ENCODE peak calls at places on chromosomes 6 and 20, in six cellular contexts. A is cardiac fibroblast, T is A549, E is SK-N-SH, U is mammary epithelial cell, Z is foreskin keratinocyte. X is an unnamed sample.

GRCh38 chr6:16948376-16948775 is 153.5 kb upstream of the STMND1 start:
- DNase-seq in Z (no peak), T (no peak), A (no peak), E (no peak), U (no peak), X (no peak)

GRCh38 chr6:25732468-25733198 is 21.9 kb upstream of the SLC17A4 start:
- DNase-seq in Z (no peak), A (no peak), U (no peak), T (no peak), E (no peak), X (no peak)

GRCh38 chr6:134628154-134628553 is 310.2 kb upstream of the SGK1 start:
- DNase-seq in T (no peak), U (no peak), A (no peak), E (no peak), Z (no peak), X (no peak)

GRCh38 chr20:25459111-25459830 is 51.8 kb downstream of the GINS1 start:
- DNase-seq in A (no peak), T (no peak), Z (no peak), U (no peak), E (no peak), X (no peak)

GRCh38 chr6:25251426-25251825 is 27.7 kb upstream of the CARMIL1 start:
- DNase-seq in T (no peak), U (no peak), A (no peak), E (no peak), Z (no peak), X (no peak)

GRCh38 chr6:78390066-78390465 is 477.3 kb upstream of the IRAK1BP1 start:
- DNase-seq in Z (no peak), A (peak), T (no peak), U (no peak), E (no peak), X (no peak)

GRCh38 chr6:148521586-148521985 is 178.9 kb downstream of the SASH1 start:
- DNase-seq in U (peak), E (no peak), Z (peak), A (peak), T (no peak), X (no peak)

GRCh38 chr20:51094221-51094620 is 71.3 kb upstream of the KCNG1 start:
- DNase-seq in Z (no peak), A (no peak), U (no peak), E (no peak), T (no peak), X (no peak)

GRCh38 chr6:44470746-44471145 is 83.2 kb downstream of the CDC5L start:
- DNase-seq in T (no peak), Z (no peak), E (no peak), U (no peak), A (no peak), X (no peak)

GRCh38 chr6:108252055-108252454 is 8.8 kb downstream of the SNX3 start:
- DNase-seq in Z (no peak), E (no peak), A (no peak), T (no peak), U (no peak), X (no peak)

GRCh38 chr6:108251252-108251651 is 9.6 kb downstream of the SNX3 start:
- DNase-seq in E (no peak), U (no peak), A (no peak), Z (no peak), T (no peak), X (no peak)

GRCh38 chr6:108247965-108248536 is 12.8 kb downstream of the SNX3 start:
- DNase-seq in Z (no peak), T (no peak), U (no peak), A (no peak), E (peak), X (no peak)

GRCh38 chr6:108254436-108255410 is 6.1 kb downstream of the SNX3 start:
- DNase-seq in Z (no peak), A (no peak), U (no peak), E (peak), T (no peak), X (no peak)

GRCh38 chr6:108250240-108250866 is 10.5 kb downstream of the SNX3 start:
- DNase-seq in A (peak), U (peak), T (no peak), E (no peak), Z (no peak), X (no peak)
- TF ChIP-seq CTCF in A (peak), U (peak), T (peak), E (peak), Z (peak), X (peak)

GRCh38 chr20:44648068-44648467 is 3.4 kb downstream of the ADA start:
- DNase-seq in T (no peak), U (no peak), Z (no peak), E (no peak), A (no peak), X (no peak)

GRCh38 chr20:44649976-44650375 is 1.5 kb downstream of the ADA start:
- DNase-seq in E (no peak), Z (no peak), A (no peak), T (no peak), U (no peak), X (no peak)

GRCh38 chr20:44650777-44651493 is 564 bp downstream of the ADA start:
- DNase-seq in A (peak), T (no peak), E (no peak), U (no peak), Z (no peak), X (peak)

GRCh38 chr20:44646641-44647274 is 4.7 kb downstream of the ADA start:
- DNase-seq in T (no peak), Z (no peak), U (no peak), A (peak), E (no peak), X (no peak)

GRCh38 chr20:44648579-44648978 is 2.9 kb downstream of the ADA start:
- DNase-seq in Z (no peak), E (no peak), U (no peak), T (no peak), A (no peak), X (no peak)
- TF ChIP-seq CTCF in Z (no peak), E (no peak), U (no peak), T (no peak), A (no peak), X (no peak)

GRCh38 chr6:145895802-145896201 is 68.4 kb downstream of the SHPRH start:
- DNase-seq in Z (no peak), U (no peak), E (no peak), A (peak), T (peak), X (no peak)
- TF ChIP-seq CTCF in Z (peak), U (peak), E (peak), A (peak), T (peak), X (no peak)

DNA sequence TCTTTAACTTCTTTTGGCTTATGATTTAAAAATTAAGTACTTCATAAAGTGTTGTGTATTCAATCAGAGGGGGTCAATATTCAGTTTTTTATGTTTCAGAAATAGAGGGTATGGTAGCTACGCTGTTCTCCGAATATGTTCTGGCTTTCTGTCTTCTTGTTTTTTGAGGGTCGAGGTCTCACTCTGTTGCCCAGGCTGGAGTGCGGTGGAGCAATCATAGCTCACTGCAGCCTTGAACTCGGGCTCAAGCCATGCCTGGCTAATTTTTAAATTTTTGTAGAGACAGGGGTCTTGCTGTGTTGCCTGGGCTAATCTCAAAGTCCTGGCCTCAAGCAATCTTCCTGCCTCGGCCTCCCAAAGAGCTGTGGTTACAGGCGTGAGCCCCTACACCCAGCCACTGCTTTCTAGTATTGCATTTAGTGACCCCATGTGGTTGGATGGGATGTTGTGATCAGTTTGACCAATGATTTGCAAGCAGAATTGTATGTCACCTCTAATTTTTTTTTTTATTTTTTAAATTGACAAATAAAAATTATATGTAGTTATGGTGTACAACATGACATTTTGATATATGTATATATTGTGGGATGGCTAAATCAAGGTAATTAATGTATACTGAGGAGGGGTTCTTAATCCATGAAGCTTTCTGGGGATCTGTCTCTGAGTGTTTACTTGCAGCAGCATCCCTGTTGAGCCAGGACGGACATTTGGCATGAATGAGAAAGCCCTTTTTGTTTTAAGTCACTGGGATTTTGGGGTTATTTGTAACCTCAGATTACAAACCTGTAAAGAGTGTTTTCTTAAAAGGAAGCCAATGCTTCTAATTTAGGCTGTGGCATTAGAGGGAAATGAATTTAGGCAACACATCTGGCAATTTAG is 38.5 kb upstream of the DEK start:
- DNase-seq in A (peak), U (no peak), E (no peak), Z (no peak), T (no peak), X (no peak)
- TF ChIP-seq CTCF in A (no peak), U (no peak), E (peak), Z (peak), T (peak), X (no peak)

DNA sequence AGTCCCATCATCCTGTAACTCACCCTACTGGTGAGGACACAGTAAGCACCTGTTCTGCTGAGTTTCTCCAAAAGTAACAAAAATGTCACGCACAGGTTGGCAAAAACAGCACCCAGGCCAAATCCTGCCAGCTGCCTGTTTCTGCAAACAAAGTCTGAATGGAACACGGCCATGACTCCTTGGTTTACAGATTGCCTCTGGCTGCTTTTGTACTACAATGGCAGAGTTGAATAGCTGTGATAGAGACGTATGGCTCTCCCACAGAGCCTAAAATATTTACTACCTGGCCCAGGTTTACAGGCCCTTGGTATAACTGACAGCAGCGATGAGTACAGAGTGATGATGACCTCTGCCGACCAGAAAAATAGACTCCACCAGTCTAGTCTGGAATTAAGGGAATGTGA is 52.6 kb downstream of the CNKSR3 start:
- DNase-seq in T (no peak), A (no peak), Z (peak), U (peak), E (no peak), X (no peak)
- TF ChIP-seq CTCF in T (no peak), A (no peak), Z (peak), U (no peak), E (peak), X (no peak)

DNA sequence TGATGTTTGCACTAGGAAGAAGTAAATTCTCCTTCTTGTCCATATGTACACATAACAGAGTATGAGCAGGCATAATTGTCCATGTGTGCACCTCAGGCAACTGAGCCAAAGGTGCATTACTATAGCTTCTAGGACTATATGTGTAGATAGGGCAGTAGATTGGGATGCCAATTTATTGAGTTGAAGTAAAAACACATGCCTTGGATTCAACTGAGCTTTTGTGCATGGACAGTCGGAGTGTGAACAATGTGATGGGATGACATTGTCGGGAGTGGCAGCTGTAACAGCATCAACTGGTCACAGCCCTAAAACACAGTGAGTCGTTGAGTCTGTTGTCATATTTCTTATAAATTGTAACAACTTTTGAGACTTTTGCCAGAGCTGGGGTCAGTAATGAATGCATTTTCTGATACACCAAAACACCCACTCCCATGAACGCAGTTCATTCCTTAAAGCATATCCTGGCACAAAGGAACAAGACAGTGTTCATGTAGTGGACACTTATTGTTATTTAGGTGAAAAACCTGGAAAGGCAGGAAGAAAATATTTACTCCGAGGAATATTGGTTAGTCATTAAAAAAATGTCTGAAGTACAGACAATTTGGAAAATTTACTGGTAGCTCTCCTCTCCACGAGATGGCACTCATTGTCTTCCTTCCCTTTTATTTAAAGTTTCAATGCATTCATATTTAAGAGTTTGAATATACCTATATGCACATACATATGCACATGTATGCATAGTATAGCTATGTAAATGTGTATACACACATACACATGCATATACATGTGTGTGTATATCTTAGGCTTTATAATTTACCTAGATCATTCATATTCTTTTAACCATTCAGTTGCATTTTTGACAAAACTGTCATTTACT is 302.0 kb upstream of the STXBP5 start:
- DNase-seq in A (peak), U (no peak), E (no peak), T (peak), Z (no peak), X (no peak)
- TF ChIP-seq CTCF in A (peak), U (peak), E (peak), T (peak), Z (peak), X (no peak)

GRCh38 chr6:86782328-86782727 is 155.0 kb upstream of the HTR1E start:
- DNase-seq in E (no peak), Z (no peak), T (no peak), A (no peak), U (no peak), X (no peak)
- TF ChIP-seq CTCF in E (no peak), Z (no peak), T (no peak), A (no peak), U (no peak), X (no peak)

DNA sequence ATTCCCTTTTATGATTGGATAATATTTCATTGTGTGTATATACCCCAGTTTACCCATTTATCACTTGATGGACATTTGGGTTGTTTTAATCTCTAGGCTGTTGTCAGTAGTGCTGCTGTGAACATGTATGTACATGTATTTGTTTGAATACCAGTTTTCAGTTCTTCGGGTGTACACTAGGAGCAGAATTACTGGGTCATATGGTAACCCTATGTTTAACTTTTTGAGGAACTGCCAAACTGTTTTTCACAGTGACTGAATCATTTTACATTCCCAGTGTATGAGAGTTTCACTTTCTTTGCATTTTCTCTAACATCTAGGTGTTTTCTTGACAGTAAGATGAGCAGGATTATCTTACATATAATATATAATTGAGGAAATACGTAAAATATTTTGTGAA is 44.7 kb upstream of the ADIG start:
- DNase-seq in A (peak), U (peak), Z (peak), T (no peak), E (no peak), X (no peak)
- TF ChIP-seq CTCF in A (peak), U (peak), Z (peak), T (no peak), E (no peak), X (no peak)

DNA sequence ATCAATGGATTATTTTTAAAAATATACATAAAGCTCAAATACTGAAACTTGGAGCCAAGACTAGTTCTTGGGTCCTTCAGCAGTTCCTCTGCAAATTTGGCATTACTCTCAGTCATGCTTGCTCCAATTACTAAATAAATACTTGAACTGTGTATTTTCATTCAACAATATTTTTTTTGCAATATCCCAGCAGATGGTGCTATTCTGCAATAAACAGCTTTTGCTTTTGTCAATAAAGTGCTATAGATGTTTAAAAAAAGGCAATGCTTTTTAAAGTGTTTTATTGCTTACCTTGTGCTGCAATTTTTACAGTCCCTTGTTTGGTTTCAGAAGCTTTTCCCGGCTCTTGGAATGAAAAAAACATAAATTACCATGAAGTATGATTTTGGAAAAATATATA is 243.4 kb downstream of the TRDN start:
- DNase-seq in U (no peak), A (peak), T (no peak), E (no peak), Z (no peak), X (no peak)
- TF ChIP-seq CTCF in U (peak), A (no peak), T (peak), E (peak), Z (peak), X (no peak)

X was measured in natural killer cell.